ENCODE peak calls at places on chromosomes 5 and 9, in nine cellular contexts. V is stomach, M is heart right ventricle, U is colonic mucosa, Z is neural progenitor cell, G is pancreas, F is BE2C, D is fibroblast of lung, B is right lobe of liver. K is an unnamed sample. For H3K27me3 and H3K4me1, the result is how much of the 10 kb centered on the place peaks cover.

GRCh38 chr9:128946544-128946943 is 859 bp downstream of the DOLK start:
- DNase-seq in M (no peak), B (no peak), Z (no peak), F (no peak), U (no peak), G (no peak), D (no peak), V (no peak), K (no peak)

GRCh38 chr5:150780180-150780692 is 1.7 kb downstream of the SMIM3 start:
- DNase-seq in M (peak), B (no peak), U (peak), V (peak), F (no peak), G (no peak), Z (no peak), D (peak), K (peak)

GRCh38 chr5:116492016-116492623 is 82.5 kb downstream of the SEMA6A start:
- DNase-seq in G (no peak), U (no peak), F (no peak), D (peak), Z (no peak), B (no peak), M (no peak), V (no peak), K (no peak)

GRCh38 chr9:113598451-113598850 is 134.9 kb downstream of the RGS3 start:
- DNase-seq in B (no peak), U (no peak), F (no peak), Z (no peak), G (peak), D (no peak), M (no peak), V (no peak), K (no peak)

GRCh38 chr5:108028411-108028810 is 353.5 kb downstream of the FBXL17 start:
- DNase-seq in F (peak), G (no peak), Z (peak), M (no peak), B (no peak), U (no peak), D (peak), V (no peak), K (no peak)

GRCh38 chr5:159785639-159786038 is 130.6 kb upstream of the ADRA1B start:
- DNase-seq in G (no peak), F (no peak), U (no peak), V (no peak), M (no peak), D (no peak), Z (no peak), B (no peak), K (no peak)

GRCh38 chr5:106116682-106117081 is 1554.1 kb downstream of the EFNA5 start:
- DNase-seq in B (no peak), G (no peak), M (no peak), F (no peak), Z (no peak), U (no peak), V (no peak), D (peak), K (no peak)

GRCh38 chr9:81562221-81563019 is 126.9 kb downstream of the TLE1 start:
- DNase-seq in M (peak), B (peak), V (peak), Z (peak), D (peak), F (no peak), G (peak), U (no peak), K (peak)

GRCh38 chr9:113436753-113437515 is 26.4 kb downstream of the C9orf43 start:
- DNase-seq in M (no peak), Z (no peak), B (no peak), V (no peak), D (no peak), G (no peak), F (no peak), U (no peak), K (no peak)

GRCh38 chr5:39379683-39380082 is 15.4 kb upstream of the C9 start:
- DNase-seq in M (no peak), U (no peak), Z (no peak), V (no peak), G (no peak), F (no peak), D (peak), B (no peak), K (no peak)

GRCh38 chr5:111584651-111585050 is 72.3 kb upstream of the STARD4 start:
- DNase-seq in F (no peak), U (no peak), B (no peak), Z (no peak), V (no peak), G (no peak), M (no peak), D (peak), K (no peak)

GRCh38 chr5:59423021-59423420 is 470.5 kb downstream of the PDE4D start:
- DNase-seq in B (no peak), F (no peak), M (no peak), G (no peak), V (no peak), D (no peak), U (no peak), Z (no peak), K (no peak)

GRCh38 chr9:109574061-109574882 is 76.2 kb upstream of the PTPN3 start:
- DNase-seq in D (peak), G (no peak), M (no peak), F (peak), B (no peak), Z (peak), U (peak), V (no peak), K (no peak)

GRCh38 chr5:117497626-117498025 is 923.0 kb upstream of the SEMA6A start:
- DNase-seq in F (no peak), M (no peak), B (no peak), D (no peak), Z (no peak), V (no peak), G (no peak), U (no peak), K (no peak)

GRCh38 chr5:130773813-130774212 is 391.2 kb downstream of the HINT1 start:
- DNase-seq in D (no peak), F (no peak), B (no peak), Z (no peak), M (no peak), V (no peak), U (no peak), G (no peak), K (no peak)

GRCh38 chr9:8871396-8871795 is 1071.8 kb upstream of the DMAC1 start:
- DNase-seq in U (no peak), Z (no peak), D (no peak), F (no peak), M (no peak), V (no peak), B (no peak), G (no peak), K (no peak)

GRCh38 chr5:102668220-102668930 is 86.7 kb upstream of the PAM start:
- DNase-seq in D (no peak), M (no peak), U (no peak), V (no peak), F (no peak), G (no peak), Z (no peak), B (no peak), K (no peak)

GRCh38 chr5:94094793-94095441 is 353.5 kb upstream of the POU5F2 start:
- DNase-seq in D (no peak), M (no peak), V (no peak), F (no peak), Z (no peak), B (no peak), U (no peak), G (no peak), K (no peak)

GRCh38 chr5:113255105-113255504 is 179.7 kb downstream of the TSSK1B start:
- DNase-seq in V (no peak), Z (no peak), M (no peak), G (no peak), F (no peak), D (peak), U (no peak), B (no peak), K (no peak)

DNA sequence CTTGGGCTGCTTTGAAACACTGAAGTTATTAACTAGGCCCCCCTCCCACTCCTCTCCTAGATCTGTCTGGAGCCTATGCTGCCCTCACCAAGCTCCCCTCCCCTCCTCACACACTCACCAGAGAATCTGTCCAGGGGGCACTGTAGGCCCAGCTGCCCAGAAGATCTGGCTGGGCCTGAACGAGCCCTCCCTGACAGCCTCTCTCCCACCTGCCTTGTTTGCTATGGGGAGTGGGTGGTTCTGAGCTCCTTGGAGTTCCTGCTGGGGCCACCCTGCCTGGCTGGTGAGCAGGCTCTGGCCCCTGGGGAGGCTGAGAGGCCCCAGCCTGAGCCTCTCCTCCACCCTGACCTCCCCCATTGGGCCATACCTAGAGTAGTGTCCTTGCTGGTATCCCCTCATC is 75.1 kb downstream of the PSD2 start:
- DNase-seq in V (no peak), U (no peak), F (no peak), D (no peak), M (no peak), Z (no peak), B (no peak), G (no peak), K (no peak)
- H3K4me3 ChIP-seq in V (no peak), U (no peak), F (no peak), D (no peak), M (no peak), Z (no peak), B (no peak), G (no peak), K (no peak)

DNA sequence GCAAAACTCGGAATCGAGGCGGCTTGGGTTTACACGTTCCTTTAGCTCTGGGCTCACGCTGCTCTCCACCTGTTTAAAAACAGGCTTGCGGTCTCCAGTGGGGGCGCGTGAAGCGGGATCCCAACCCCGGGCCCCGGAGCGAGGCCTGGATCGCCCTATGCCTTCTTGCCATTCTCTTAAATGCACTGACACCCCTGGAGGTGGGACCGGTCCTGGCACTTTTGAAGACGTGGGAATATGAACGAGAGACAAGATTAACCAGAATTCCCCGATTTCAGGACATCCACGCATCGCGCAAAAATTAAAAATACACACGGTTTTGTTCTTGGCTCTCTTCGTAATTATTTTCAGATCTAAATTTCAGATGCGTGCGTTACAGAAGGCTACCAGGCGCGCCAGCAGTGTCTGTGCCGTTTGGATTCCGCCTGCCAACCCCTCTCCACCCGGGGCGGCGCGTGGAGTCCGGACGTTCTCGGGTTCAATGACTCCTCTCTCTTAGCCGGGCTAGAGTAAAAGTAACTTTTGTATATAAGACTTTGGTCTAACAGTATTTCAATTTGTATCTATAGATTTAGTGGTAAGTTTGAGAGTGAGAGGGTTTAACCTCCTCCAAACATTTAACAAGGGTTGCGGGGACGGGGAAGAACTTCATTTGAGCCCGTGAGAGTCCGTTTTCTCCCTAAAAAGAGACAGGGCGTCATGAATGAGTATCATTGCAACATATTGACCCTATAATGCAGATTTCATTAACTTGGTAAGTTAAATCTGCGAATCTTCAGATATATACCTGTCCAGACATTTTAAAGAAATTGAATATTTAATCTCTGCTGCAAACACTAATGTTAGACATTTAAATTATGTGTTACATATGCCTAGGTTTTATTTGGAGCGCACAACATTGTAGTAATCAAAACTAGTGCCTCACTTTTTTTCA is 3.8 kb downstream of the FOXD1 start:
- DNase-seq in Z (peak), G (no peak), U (no peak), F (no peak), D (peak), B (no peak), V (no peak), M (no peak), K (no peak)
- H3K27me3 ChIP-seq in Z (half or more), G (half or more), U (half or more), F (half or more), D (under half), B (under half), V (half or more), M (half or more), K (under half)

GRCh38 chr5:14413331-14413750 is 168.3 kb upstream of the OTULINL start:
- DNase-seq in G (no peak), V (no peak), Z (no peak), D (no peak), M (no peak), F (no peak), U (no peak), B (no peak), K (no peak)
- H3K4me1 ChIP-seq in G (under half), V (under half), Z (under half), D (under half), M (under half), F (half or more), U (under half), B (under half), K (under half)

GRCh38 chr9:124044448-124044847 is 32.9 kb downstream of the LHX2 start:
- DNase-seq in D (no peak), M (no peak), Z (no peak), U (no peak), F (no peak), B (no peak), V (no peak), G (no peak), K (no peak)

GRCh38 chr9:124046189-124046588 is 34.6 kb downstream of the LHX2 start:
- DNase-seq in M (no peak), B (no peak), F (no peak), U (no peak), Z (no peak), G (no peak), D (no peak), V (no peak), K (no peak)

GRCh38 chr9:124045830-124046177 is 34.2 kb downstream of the LHX2 start:
- DNase-seq in U (no peak), M (no peak), B (no peak), V (no peak), F (no peak), D (no peak), G (no peak), Z (no peak), K (no peak)

GRCh38 chr9:124047106-124047716 is 35.6 kb downstream of the LHX2 start:
- DNase-seq in D (peak), Z (no peak), U (no peak), B (no peak), M (no peak), F (no peak), G (no peak), V (no peak), K (no peak)

DNA sequence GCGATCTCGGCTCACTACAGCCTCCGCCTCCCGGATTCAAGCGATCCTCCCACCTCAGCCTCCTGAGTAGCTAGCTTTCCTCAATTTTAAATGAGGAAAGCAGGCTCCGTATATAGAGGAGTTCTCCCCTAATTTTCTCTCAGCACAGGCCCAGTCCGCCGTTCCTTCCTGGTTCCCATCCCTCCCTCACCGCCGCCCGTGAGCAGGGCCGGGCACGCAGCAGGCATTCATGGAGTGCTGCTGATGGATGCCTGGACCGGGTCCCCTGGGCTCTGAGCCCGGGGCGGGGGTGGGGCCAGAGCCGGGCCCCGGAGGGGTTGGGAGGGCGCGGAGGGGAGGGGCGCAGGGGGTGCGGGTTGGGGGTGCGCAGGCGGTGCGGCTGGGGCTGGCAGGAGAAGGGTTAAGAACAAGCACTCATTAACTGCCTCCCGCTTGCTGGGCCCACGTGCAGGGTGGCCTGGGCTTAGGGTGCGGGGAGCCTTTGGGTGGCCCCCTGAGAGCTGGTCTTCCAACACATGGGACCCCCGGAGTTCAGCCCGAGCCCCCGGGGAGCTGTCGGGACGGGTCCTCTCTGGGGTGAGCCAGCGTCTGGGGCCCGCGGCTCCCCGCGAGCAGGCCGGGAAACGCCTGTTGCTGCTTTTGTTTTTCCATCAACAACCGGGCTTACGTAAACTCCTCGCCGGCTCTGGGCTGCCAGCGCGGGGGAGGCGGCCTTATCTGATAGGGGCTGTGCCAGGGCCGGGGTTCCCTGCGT is 33.7 kb downstream of the LHX2 start:
- DNase-seq in D (peak), U (peak), V (peak), M (peak), B (peak), Z (peak), G (peak), F (peak), K (peak)
- H3K4me3 ChIP-seq in D (peak), U (peak), V (peak), M (peak), B (peak), Z (peak), G (no peak), F (peak), K (peak)

DNA sequence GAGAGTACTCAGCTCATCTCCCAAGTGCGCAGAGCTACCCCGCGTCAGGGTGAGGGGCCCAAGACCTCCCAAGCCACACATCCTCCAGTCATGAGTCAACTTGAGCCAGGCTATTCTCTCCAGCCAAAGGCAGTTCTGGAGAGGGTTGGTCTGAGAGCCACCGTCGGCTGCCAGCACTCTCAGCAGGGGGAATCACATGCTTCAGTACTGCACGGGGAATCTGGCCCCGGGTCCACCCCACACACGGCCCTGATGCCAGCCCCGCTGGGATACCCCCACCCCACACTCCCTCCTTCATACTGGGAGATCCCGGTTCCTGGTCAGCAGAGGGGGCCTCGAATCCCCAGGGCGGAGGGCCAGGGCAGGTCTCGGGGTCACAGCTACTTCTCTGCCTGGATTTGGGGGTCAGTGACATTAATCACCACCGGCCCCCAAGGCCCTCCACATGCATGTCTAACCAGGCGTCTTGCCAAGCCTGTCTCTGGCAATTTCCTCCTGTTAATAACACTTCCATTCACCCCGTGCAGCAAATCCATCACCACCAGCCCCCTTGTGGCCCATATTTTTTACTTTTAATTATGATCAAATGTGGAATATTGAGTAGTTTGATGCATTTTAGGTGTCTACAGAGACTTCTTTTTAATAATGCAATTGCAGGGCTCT is 102.9 kb upstream of the PPP1R26 start:
- DNase-seq in B (no peak), V (no peak), Z (no peak), G (no peak), F (no peak), U (no peak), M (no peak), D (no peak), K (no peak)
- H3K27me3 ChIP-seq in B (under half), V (half or more), Z (under half), G (under half), F (under half), U (under half), M (under half), D (under half), K (under half)